ENCODE peak calls at places on chromosomes 7 and 10, in six cellular contexts. E is ovary, W is cardiac muscle cell, F is PC-3, X is IMR-90, H is neuronal stem cell. U is an unnamed sample.

GRCh38 chr10:1474376-1475094 is 262.8 kb downstream of the ADARB2 start:
- DNase-seq in X (no peak), E (no peak), F (no peak), H (no peak), W (no peak), U (no peak)

GRCh38 chr10:99232357-99232999 is 3.2 kb downstream of the HPSE2 start:
- DNase-seq in F (no peak), W (peak; percentile 60), E (no peak), X (no peak), H (peak; percentile 49), U (no peak)

GRCh38 chr10:1123972-1124371 is 67.8 kb downstream of the WDR37 start:
- DNase-seq in H (no peak), X (no peak), W (no peak), E (no peak), F (no peak), U (peak; percentile 25)

GRCh38 chr7:156496491-156497264 is 143.9 kb upstream of the RNF32 start:
- DNase-seq in W (no peak), X (no peak), H (no peak), E (no peak), F (no peak), U (no peak)

GRCh38 chr10:18710201-18710653 is 51.0 kb downstream of the ARL5B start:
- DNase-seq in H (no peak), W (no peak), E (no peak), F (no peak), X (no peak), U (no peak)

GRCh38 chr10:89470628-89471027 is 56.3 kb downstream of the IFIT5 start:
- DNase-seq in X (peak; percentile 10), H (no peak), E (no peak), W (no peak), F (no peak), U (no peak)

GRCh38 chr7:4742051-4742573 is 33.3 kb upstream of the AP5Z1 start:
- DNase-seq in H (no peak), W (no peak), F (no peak), X (no peak), E (no peak), U (no peak)

GRCh38 chr10:69861251-69862240 is 59.8 kb downstream of the COL13A1 start:
- DNase-seq in X (peak; percentile 73), W (no peak), H (no peak), F (peak; percentile 99), E (no peak), U (no peak)

GRCh38 chr7:109386959-109387358 is 817.3 kb downstream of the DNAJB9 start:
- DNase-seq in H (no peak), E (no peak), F (no peak), X (no peak), W (no peak), U (no peak)

GRCh38 chr10:8050561-8051108 is 3.9 kb upstream of the GATA3 start:
- DNase-seq in X (peak; percentile 18), W (no peak), F (peak; percentile 75), H (peak; percentile 67), E (no peak), U (peak; percentile 88)

GRCh38 chr7:40986351-40986873 is 716.5 kb downstream of the INHBA start:
- DNase-seq in H (no peak), E (no peak), W (no peak), F (peak; percentile 76), X (peak; percentile 98), U (no peak)

GRCh38 chr7:9856668-9857067 is 1117.0 kb upstream of the PHF14 start:
- DNase-seq in H (no peak), W (peak; percentile 48), E (no peak), X (no peak), F (no peak), U (no peak)

GRCh38 chr10:15881542-15881941 is 21.2 kb upstream of the MINDY3 start:
- DNase-seq in X (no peak), E (no peak), W (no peak), F (no peak), H (no peak), U (no peak)

GRCh38 chr7:117386125-117386709 is 41.1 kb downstream of the ASZ1 start:
- DNase-seq in E (no peak), X (peak; percentile 74), F (peak; percentile 14), W (no peak), H (no peak), U (no peak)

GRCh38 chr7:142760071-142760642 is 10.6 kb upstream of the PRSS2 start:
- DNase-seq in X (no peak), W (no peak), E (no peak), F (no peak), H (no peak), U (no peak)

GRCh38 chr7:129213828-129214227 is 11.0 kb upstream of the AHCYL2 start:
- DNase-seq in H (no peak), X (no peak), F (peak; percentile 30), E (no peak), W (no peak), U (no peak)

GRCh38 chr10:3971713-3972112 is 186.7 kb upstream of the KLF6 start:
- DNase-seq in F (no peak), W (no peak), H (no peak), X (no peak), E (no peak), U (no peak)

GRCh38 chr10:3972460-3973366 is 187.7 kb upstream of the KLF6 start:
- DNase-seq in H (no peak), E (no peak), X (no peak), W (no peak), F (no peak), U (no peak)

GRCh38 chr10:3969876-3970666 is 185.1 kb upstream of the KLF6 start:
- DNase-seq in F (peak; percentile 52), X (peak; percentile 16), W (no peak), H (no peak), E (no peak), U (no peak)

GRCh38 chr10:3964516-3964915 is 179.5 kb upstream of the KLF6 start:
- DNase-seq in X (no peak), F (no peak), H (no peak), E (no peak), W (no peak), U (no peak)

DNA sequence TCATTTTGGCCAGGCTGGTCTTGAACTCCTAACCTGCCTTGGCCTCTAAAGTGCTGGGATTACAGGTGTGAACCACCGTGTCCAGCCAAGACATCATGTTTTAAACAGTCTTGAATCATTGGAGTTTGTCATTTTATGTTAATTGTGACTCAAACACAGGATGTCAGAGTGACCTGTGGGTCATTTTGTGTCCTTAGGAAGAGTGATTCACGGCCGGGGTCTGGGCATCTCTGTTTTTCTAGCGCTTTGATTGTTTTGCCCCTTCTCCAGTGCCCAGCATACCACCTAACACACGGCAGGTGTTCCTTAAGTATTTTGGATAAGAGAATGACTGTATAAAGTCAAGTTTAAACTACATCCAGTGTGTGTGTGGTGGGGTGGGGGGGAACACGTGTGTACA is 183.7 kb upstream of the KLF6 start:
- DNase-seq in H (no peak), E (no peak), X (no peak), W (no peak), F (no peak), U (no peak)
- H3K4me1 ChIP-seq in H (peaks cover 3% of the 10 kb centered on the region), E (no peaks in the 10 kb centered on the region), X (no peaks in the 10 kb centered on the region), W (no peaks in the 10 kb centered on the region), F (peaks cover 12% of the 10 kb centered on the region), U (no peaks in the 10 kb centered on the region)

GRCh38 chr7:1232623-1233327 is at the start of gene UNCX:
- DNase-seq in E (no peak), H (no peak), F (no peak), X (no peak), W (no peak), U (no peak)
- H3K27me3 ChIP-seq in E (peaks cover 19% of the 10 kb centered on the region), H (peaks cover 86% of the 10 kb centered on the region), F (peaks cover 73% of the 10 kb centered on the region), X (peaks cover 88% of the 10 kb centered on the region), W (peaks cover 100% of the 10 kb centered on the region), U (peaks cover 19% of the 10 kb centered on the region)

DNA sequence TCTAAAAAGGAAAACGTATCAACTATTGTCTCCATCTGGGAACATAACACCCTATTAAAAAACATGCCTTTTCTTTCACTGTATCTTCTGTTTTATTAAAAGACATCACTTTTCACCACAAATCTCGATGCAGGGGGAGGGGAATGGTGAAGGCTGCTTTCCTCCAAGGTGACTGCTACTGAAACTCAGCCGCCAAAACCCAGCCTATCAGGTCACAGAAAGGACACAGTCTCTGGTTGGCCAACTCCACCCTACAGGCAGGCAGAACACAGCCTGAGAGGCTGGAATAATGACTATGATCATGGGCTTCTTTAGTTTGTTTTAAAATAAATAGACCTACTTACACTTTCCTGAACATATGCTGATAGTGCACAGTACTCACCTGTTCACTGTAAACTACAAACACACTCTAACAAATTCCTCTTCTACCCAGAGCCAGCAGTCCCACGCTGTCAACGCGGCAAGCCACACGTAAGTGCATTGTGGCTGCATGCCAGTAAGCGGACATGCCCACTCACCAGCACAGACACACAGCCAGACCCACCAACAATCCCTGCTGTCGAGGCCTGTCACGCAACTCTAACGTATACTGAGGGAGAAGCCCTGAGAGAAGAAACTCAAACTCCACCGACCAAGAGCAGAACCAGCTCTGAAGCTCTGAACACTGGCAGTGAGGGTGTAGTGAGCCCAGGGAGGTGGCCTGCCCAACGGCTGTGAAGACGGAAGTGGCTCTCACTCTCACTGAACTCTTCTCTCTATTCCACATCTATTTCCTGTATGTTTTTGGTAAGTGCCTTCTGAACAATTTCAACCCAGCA is 41.8 kb downstream of the NCAPG2 start:
- DNase-seq in F (no peak), X (no peak), H (no peak), W (peak; percentile 20), E (no peak), U (no peak)
- H3K36me3 ChIP-seq in F (peaks cover 35% of the 10 kb centered on the region), X (peaks cover 11% of the 10 kb centered on the region), H (peaks cover 89% of the 10 kb centered on the region), W (no peaks in the 10 kb centered on the region), E (no peaks in the 10 kb centered on the region), U (no peaks in the 10 kb centered on the region)

GRCh38 chr10:75405201-75406143 is 3.9 kb upstream of the ZNF503 start:
- DNase-seq in H (peak; percentile 30), E (peak; percentile 73), X (no peak), W (peak; percentile 72), F (peak; percentile 86), U (no peak)

GRCh38 chr10:75403144-75404022 is 1.8 kb upstream of the ZNF503 start:
- DNase-seq in X (no peak), E (peak; percentile 77), W (peak; percentile 74), H (peak; percentile 71), F (peak; percentile 65), U (peak; percentile 66)

GRCh38 chr10:75406158-75407065 is 4.8 kb upstream of the ZNF503 start:
- DNase-seq in H (peak; percentile 21), E (peak; percentile 50), F (no peak), W (peak; percentile 16), X (no peak), U (no peak)

GRCh38 chr10:75404023-75404334 is 2.4 kb upstream of the ZNF503 start:
- DNase-seq in E (no peak), X (no peak), W (no peak), F (no peak), H (peak; percentile 39), U (no peak)

DNA sequence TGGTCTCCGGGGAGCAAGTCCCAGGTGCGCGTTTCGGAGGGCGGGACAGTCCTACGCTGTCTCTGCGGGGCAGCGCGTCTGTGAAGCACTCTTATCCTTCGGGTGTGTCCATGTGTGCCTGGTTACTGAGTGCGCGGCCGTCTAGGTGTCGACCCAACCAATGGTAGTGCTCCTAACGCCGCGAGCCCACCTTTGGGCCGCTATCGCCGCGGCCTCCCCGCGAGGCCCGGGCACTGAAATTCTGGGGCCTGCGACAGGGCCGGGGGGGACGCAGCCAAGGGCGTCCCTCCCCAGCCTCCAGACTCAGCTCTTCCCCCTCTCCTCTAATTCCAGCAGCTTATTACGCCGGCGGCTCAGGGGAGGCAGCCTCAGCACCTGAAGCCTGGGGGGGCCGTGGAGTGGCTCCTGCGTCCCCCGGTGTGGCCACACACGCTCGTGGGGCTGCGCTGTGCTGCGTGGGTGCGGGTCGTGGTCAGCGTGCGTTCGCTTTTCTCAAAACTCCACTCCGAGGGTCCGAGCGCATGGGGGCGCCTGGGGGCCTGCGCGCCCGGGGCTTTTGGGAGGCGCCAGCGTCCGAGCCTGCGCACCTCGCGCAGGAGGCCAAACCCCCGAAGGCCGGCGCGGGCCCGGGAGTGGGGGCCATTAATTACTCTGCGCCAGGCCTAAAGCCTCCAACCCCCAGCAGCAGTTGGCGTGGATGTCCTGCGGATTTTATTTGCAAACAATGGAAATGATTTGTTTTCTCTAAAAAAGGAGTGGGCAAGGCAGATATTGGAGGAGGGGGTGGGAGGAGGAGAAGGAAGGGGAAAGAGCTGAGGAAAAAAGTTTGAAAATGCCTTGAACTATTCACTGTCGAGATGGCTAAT is 3.0 kb upstream of the ZNF503 start:
- DNase-seq in F (peak; percentile 85), X (no peak), W (peak; percentile 69), E (peak; percentile 78), H (peak; percentile 58), U (peak; percentile 56)
- H3K4me1 ChIP-seq in F (peaks cover 26% of the 10 kb centered on the region), X (peaks cover 2% of the 10 kb centered on the region), W (peaks cover 8% of the 10 kb centered on the region), E (peaks cover 4% of the 10 kb centered on the region), H (peaks cover 10% of the 10 kb centered on the region), U (no peaks in the 10 kb centered on the region)